ENCODE peak calls at places on chromosome 21, in eight cellular contexts. U, I, H, X, M, P, K and Q are unnamed samples.

GRCh38 chr21:37045139-37045538 is 27.7 kb downstream of the PIGP start:
- DNase-seq in U (no peak), I (no peak), H (no peak), X (no peak), M (peak), P (no peak), K (no peak), Q (no peak)

GRCh38 chr21:17708541-17709265 is 96.0 kb upstream of the BTG3 start:
- DNase-seq in U (no peak), I (no peak), H (no peak), X (no peak), M (no peak), P (no peak), K (no peak), Q (no peak)

GRCh38 chr21:39132248-39132647 is 51.0 kb downstream of the PSMG1 start:
- DNase-seq in U (no peak), I (peak), H (no peak), X (peak), M (no peak), P (no peak), K (no peak), Q (no peak)

GRCh38 chr21:31363720-31364119 is 19.7 kb upstream of the TIAM1 start:
- DNase-seq in U (no peak), I (no peak), H (no peak), X (no peak), M (no peak), P (no peak), K (no peak), Q (no peak)

GRCh38 chr21:35236090-35236489 is 187.0 kb upstream of the RUNX1 start:
- DNase-seq in U (no peak), I (no peak), H (no peak), X (no peak), M (no peak), P (no peak), K (no peak), Q (no peak)

GRCh38 chr21:34970566-34970965 is 78.5 kb downstream of the RUNX1 start:
- DNase-seq in U (no peak), I (no peak), H (no peak), X (no peak), M (no peak), P (no peak), K (no peak), Q (no peak)

GRCh38 chr21:15054089-15054488 is 10.7 kb downstream of the NRIP1 start:
- DNase-seq in U (no peak), I (no peak), H (peak), X (no peak), M (no peak), P (no peak), K (no peak), Q (no peak)

GRCh38 chr21:38244885-38245869 is 11.6 kb upstream of the KCNJ15 start:
- DNase-seq in U (no peak), I (peak), H (peak), X (peak), M (peak), P (peak), K (no peak), Q (peak)

GRCh38 chr21:31161157-31161556 is 122.9 kb upstream of the KRTAP19-8 start:
- DNase-seq in U (peak), I (peak), H (no peak), X (peak), M (no peak), P (no peak), K (no peak), Q (peak)

GRCh38 chr21:14480601-14481000 is 65.5 kb downstream of the SAMSN1 start:
- DNase-seq in U (no peak), I (no peak), H (peak), X (peak), M (no peak), P (no peak), K (no peak), Q (no peak)

GRCh38 chr21:37914211-37914900 is 1.9 kb downstream of the KCNJ6 start:
- DNase-seq in U (peak), I (peak), H (no peak), X (no peak), M (peak), P (no peak), K (no peak), Q (no peak)

GRCh38 chr21:28805885-28806284 is 186.8 kb downstream of the LTN1 start:
- DNase-seq in U (no peak), I (peak), H (no peak), X (peak), M (no peak), P (peak), K (no peak), Q (peak)

GRCh38 chr21:32702702-32703101 is 25.1 kb downstream of the SYNJ1 start:
- DNase-seq in U (no peak), I (peak), H (peak), X (peak), M (no peak), P (peak), K (no peak), Q (no peak)

GRCh38 chr21:19322360-19322759 is 918.8 kb upstream of the TMPRSS15 start:
- DNase-seq in U (no peak), I (no peak), H (no peak), X (peak), M (no peak), P (no peak), K (no peak), Q (no peak)

GRCh38 chr21:37281579-37281978 is 14.4 kb upstream of the VPS26C start:
- DNase-seq in U (no peak), I (no peak), H (no peak), X (no peak), M (no peak), P (no peak), K (no peak), Q (no peak)

GRCh38 chr21:37266515-37267221 is 466 bp downstream of the VPS26C start:
- DNase-seq in U (peak), I (peak), H (peak), X (peak), M (peak), P (no peak), K (no peak), Q (no peak)

GRCh38 chr21:26077523-26077922 is 93.0 kb downstream of the APP start:
- DNase-seq in U (no peak), I (peak), H (no peak), X (no peak), M (no peak), P (no peak), K (no peak), Q (no peak)

GRCh38 chr21:38771536-38771935 is 34.2 kb upstream of the ETS2 start:
- DNase-seq in U (no peak), I (peak), H (no peak), X (no peak), M (no peak), P (no peak), K (no peak), Q (no peak)

GRCh38 chr21:38765056-38765455 is 40.7 kb upstream of the ETS2 start:
- DNase-seq in U (no peak), I (no peak), H (no peak), X (peak), M (no peak), P (no peak), K (no peak), Q (no peak)

GRCh38 chr21:28991861-28992525 is 684 bp downstream of the LTN1 start:
- DNase-seq in U (peak), I (no peak), H (no peak), X (no peak), M (peak), P (no peak), K (no peak), Q (no peak)

GRCh38 chr21:24375201-24375600 is 1232.1 kb downstream of the MRPL39 start:
- DNase-seq in U (no peak), I (no peak), H (no peak), X (no peak), M (peak), P (no peak), K (no peak), Q (no peak)

GRCh38 chr21:38306833-38307232 is 50.0 kb downstream of the KCNJ15 start:
- DNase-seq in U (no peak), I (peak), H (no peak), X (peak), M (no peak), P (peak), K (no peak), Q (peak)

GRCh38 chr21:31604591-31605190 is 54.8 kb upstream of the SOD1 start:
- DNase-seq in U (peak), I (peak), H (peak), X (peak), M (peak), P (peak), K (peak), Q (peak)

GRCh38 chr21:39911286-39911685 is 44.0 kb downstream of the PCP4 start:
- DNase-seq in U (peak), I (no peak), H (no peak), X (no peak), M (peak), P (no peak), K (no peak), Q (no peak)

GRCh38 chr21:17414766-17415165 is 98.1 kb upstream of the CXADR start:
- DNase-seq in U (no peak), I (no peak), H (no peak), X (peak), M (no peak), P (no peak), K (no peak), Q (no peak)

GRCh38 chr21:18249542-18250152 is 5.0 kb downstream of the CHODL start:
- DNase-seq in U (peak), I (no peak), H (no peak), X (no peak), M (peak), P (no peak), K (no peak), Q (no peak)

GRCh38 chr21:32001390-32001789 is 128.6 kb downstream of the HUNK start:
- DNase-seq in U (no peak), I (no peak), H (no peak), X (no peak), M (no peak), P (no peak), K (no peak), Q (peak)

GRCh38 chr21:33998402-33998801 is 75.0 kb upstream of the MRPS6 start:
- DNase-seq in U (no peak), I (no peak), H (no peak), X (no peak), M (no peak), P (no peak), K (no peak), Q (no peak)

GRCh38 chr21:17783816-17784598 is 35.1 kb downstream of the C21orf91 start:
- DNase-seq in U (no peak), I (no peak), H (no peak), X (no peak), M (peak), P (no peak), K (no peak), Q (no peak)

GRCh38 chr21:36212513-36212780 is 55.8 kb downstream of the DOP1B start:
- DNase-seq in U (no peak), I (no peak), H (no peak), X (no peak), M (no peak), P (no peak), K (no peak), Q (no peak)

GRCh38 chr21:32424674-32425073 is 12.2 kb downstream of the EVA1C start:
- DNase-seq in U (no peak), I (no peak), H (no peak), X (peak), M (no peak), P (no peak), K (no peak), Q (no peak)

GRCh38 chr21:44929799-44930542 is 9.3 kb upstream of the ITGB2 start:
- DNase-seq in U (no peak), I (no peak), H (no peak), X (no peak), M (no peak), P (no peak), K (peak), Q (no peak)

GRCh38 chr21:44932366-44933181 is 7.3 kb upstream of the SLX9 start:
- DNase-seq in U (peak), I (no peak), H (no peak), X (no peak), M (no peak), P (no peak), K (peak), Q (no peak)

GRCh38 chr21:44931501-44932365 is 8.1 kb upstream of the SLX9 start:
- DNase-seq in U (no peak), I (no peak), H (no peak), X (no peak), M (no peak), P (no peak), K (peak), Q (no peak)

GRCh38 chr21:44930543-44930981 is 9.3 kb upstream of the SLX9 start:
- DNase-seq in U (no peak), I (no peak), H (no peak), X (no peak), M (no peak), P (no peak), K (peak), Q (no peak)

DNA sequence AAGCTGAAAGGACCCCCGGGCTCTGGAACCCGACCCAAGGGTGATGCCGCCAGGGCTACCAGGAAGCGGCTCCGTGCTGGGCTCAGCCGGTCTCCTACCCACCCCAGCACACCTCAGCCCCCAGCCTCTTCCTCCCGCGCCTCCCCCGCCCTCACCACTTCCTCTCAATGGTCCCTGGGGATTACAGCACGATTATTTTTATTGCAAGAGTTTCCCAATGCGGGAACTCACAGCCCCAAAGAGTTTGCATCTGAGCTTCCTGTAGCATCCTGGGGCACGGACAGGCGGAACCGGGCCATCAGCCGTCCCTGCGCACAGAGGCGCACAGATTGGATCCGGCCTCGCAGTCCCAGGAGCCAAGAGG is 8.7 kb upstream of the SLX9 start:
- DNase-seq in U (no peak), I (no peak), H (no peak), X (peak), M (no peak), P (no peak), K (peak), Q (no peak)
- H3K4me3 ChIP-seq in U (peak), I (no peak), H (no peak), X (no peak), M (no peak), P (no peak), K (peak), Q (no peak)

GRCh38 chr21:42507418-42507817 is 6.2 kb upstream of the SLC37A1 start:
- DNase-seq in U (no peak), I (no peak), H (no peak), X (no peak), M (no peak), P (no peak), K (no peak), Q (no peak)
- TF ChIP-seq CTCF in U (no peak), I (no peak), H (no peak), X (no peak), M (no peak), P (no peak), K (no peak), Q (no peak)

GRCh38 chr21:45809421-45809820 is 165.9 kb downstream of the PCBP3 start:
- DNase-seq in U (no peak), I (no peak), H (no peak), X (no peak), M (no peak), P (no peak), K (no peak), Q (no peak)
- H3K4me3 ChIP-seq in U (no peak), I (no peak), H (no peak), X (no peak), M (no peak), P (no peak), K (no peak), Q (no peak)

DNA sequence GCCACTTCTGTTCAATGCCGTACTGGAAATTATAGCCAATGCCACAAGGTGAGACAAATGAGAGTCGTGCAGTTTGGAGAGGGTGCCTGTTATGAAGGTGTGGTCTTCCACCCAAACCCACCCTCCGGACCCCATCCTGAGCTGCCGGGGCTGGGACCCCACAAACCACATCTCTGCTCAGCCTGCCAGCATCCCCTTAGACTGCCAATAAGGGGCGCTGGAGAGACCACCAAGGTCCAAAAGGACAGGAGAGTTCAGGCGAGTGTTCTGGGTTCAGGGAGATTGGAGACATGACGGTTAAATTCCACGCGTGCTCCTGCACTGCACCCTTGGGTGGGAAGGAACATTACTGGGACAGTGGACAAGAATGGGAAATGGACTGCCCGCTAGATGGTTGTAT is 48.7 kb upstream of the COL18A1 start:
- DNase-seq in U (no peak), I (no peak), H (no peak), X (no peak), M (no peak), P (no peak), K (no peak), Q (no peak)
- TF ChIP-seq CTCF in U (peak), I (no peak), H (peak), X (peak), M (peak), P (no peak), K (no peak), Q (peak)

GRCh38 chr21:16213518-16213917 is 483.7 kb downstream of the USP25 start:
- DNase-seq in U (no peak), I (no peak), H (peak), X (no peak), M (no peak), P (no peak), K (no peak), Q (no peak)

GRCh38 chr21:16216595-16216994 is 486.8 kb downstream of the USP25 start:
- DNase-seq in U (no peak), I (no peak), H (no peak), X (no peak), M (no peak), P (no peak), K (no peak), Q (no peak)

GRCh38 chr21:16215193-16215592 is 485.4 kb downstream of the USP25 start:
- DNase-seq in U (no peak), I (no peak), H (peak), X (no peak), M (no peak), P (no peak), K (no peak), Q (no peak)

GRCh38 chr21:16211339-16212303 is 481.8 kb downstream of the USP25 start:
- DNase-seq in U (no peak), I (peak), H (peak), X (peak), M (no peak), P (no peak), K (no peak), Q (no peak)
- H3K4me3 ChIP-seq in U (no peak), I (no peak), H (no peak), X (no peak), M (no peak), P (no peak), K (peak), Q (no peak)